ENCODE peak calls at places on chromosomes 16 and 17, in eight cellular contexts. T, W, F, J, Y, X, Z and K are unnamed samples.

GRCh38 chr16:69114346-69114975 is 9.0 kb downstream of the HAS3 start:
- DNase-seq in T (no peak), J (no peak), X (no peak), F (no peak), W (no peak), Z (no peak), Y (no peak), K (no peak)

GRCh38 chr17:57270801-57271245 is 14.5 kb downstream of the MSI2 start:
- DNase-seq in X (no peak), T (no peak), W (no peak), Z (no peak), J (no peak), Y (no peak), F (no peak), K (no peak)

GRCh38 chr17:62565817-62566216 is 61.7 kb upstream of the MRC2 start:
- DNase-seq in Z (peak), W (no peak), J (no peak), X (peak), T (peak), Y (peak), F (no peak), K (peak)

GRCh38 chr17:76248013-76248782 is 7.9 kb upstream of the RNF157 start:
- DNase-seq in J (no peak), Z (no peak), Y (peak), F (peak), X (no peak), W (no peak), T (no peak), K (no peak)

GRCh38 chr17:83196088-83196765 is 116.8 kb downstream of the METRNL start:
- DNase-seq in W (no peak), J (no peak), Z (peak), X (no peak), T (peak), Y (no peak), F (no peak), K (no peak)

GRCh38 chr17:49360796-49361128 is 1.3 kb downstream of the ZNF652 start:
- DNase-seq in W (no peak), F (no peak), T (peak), Z (no peak), Y (no peak), J (peak), X (no peak), K (no peak)

GRCh38 chr17:50356418-50356817 is 10.5 kb downstream of the XYLT2 start:
- DNase-seq in Z (no peak), W (no peak), X (no peak), T (no peak), Y (no peak), J (no peak), F (no peak), K (no peak)

GRCh38 chr17:3012926-3013581 is 50.4 kb downstream of the OR1D5 start:
- DNase-seq in T (peak), Z (peak), Y (peak), F (peak), J (peak), X (peak), W (peak), K (peak)

GRCh38 chr17:61208301-61209098 is 191.1 kb upstream of the TBX2 start:
- DNase-seq in Y (no peak), J (no peak), W (no peak), Z (no peak), X (no peak), F (no peak), T (peak), K (peak)

GRCh38 chr16:67537270-67537635 is 8.6 kb downstream of the RIPOR1 start:
- DNase-seq in W (no peak), Z (peak), J (peak), F (no peak), Y (no peak), X (no peak), T (peak), K (peak)

GRCh38 chr16:4945560-4946502 is 8.9 kb upstream of the PPL start:
- DNase-seq in X (peak), F (no peak), Z (no peak), W (no peak), Y (peak), T (no peak), J (peak), K (peak)

GRCh38 chr16:88057656-88058055 is 106.4 kb downstream of the BANP start:
- DNase-seq in Y (no peak), F (no peak), T (no peak), J (no peak), Z (no peak), W (no peak), X (no peak), K (no peak)

GRCh38 chr16:2233872-2234812 is 2.1 kb upstream of the DNASE1L2 start:
- DNase-seq in F (no peak), J (no peak), Z (no peak), W (no peak), T (no peak), Y (no peak), X (no peak), K (no peak)

GRCh38 chr16:53893731-53894435 is 189.9 kb downstream of the FTO start:
- DNase-seq in W (no peak), Z (peak), F (no peak), Y (peak), T (peak), X (peak), J (no peak), K (peak)

GRCh38 chr17:1182831-1183578 is 3.2 kb upstream of the ABR start:
- DNase-seq in Y (no peak), T (no peak), F (no peak), X (no peak), W (no peak), Z (no peak), J (no peak), K (no peak)

GRCh38 chr16:26795184-26795583 is 271.5 kb upstream of the C16orf82 start:
- DNase-seq in Z (no peak), T (no peak), J (no peak), Y (no peak), W (no peak), F (peak), X (no peak), K (no peak)

GRCh38 chr16:1688807-1689560 is 10.9 kb downstream of the JPT2 start:
- DNase-seq in Z (peak), W (peak), T (no peak), X (peak), Y (peak), J (peak), F (no peak), K (peak)

GRCh38 chr17:64972611-64973010 is 53.3 kb upstream of the LRRC37A3 start:
- DNase-seq in F (no peak), T (no peak), X (no peak), W (no peak), Y (no peak), Z (no peak), J (no peak), K (no peak)

GRCh38 chr17:61402978-61403845 is 3.6 kb downstream of the TBX2 start:
- DNase-seq in Y (no peak), J (no peak), W (no peak), F (no peak), T (peak), X (no peak), Z (no peak), K (peak)

GRCh38 chr17:15334266-15334665 is 7.1 kb downstream of the TEKT3 start:
- DNase-seq in Y (peak), Z (no peak), T (no peak), W (no peak), J (no peak), X (no peak), F (no peak), K (peak)

GRCh38 chr17:260031-260791 is 78.8 kb upstream of the DOC2B start:
- DNase-seq in T (no peak), Z (no peak), X (no peak), Y (no peak), J (no peak), W (no peak), F (peak), K (no peak)

GRCh38 chr16:84660973-84661372 is 12.7 kb downstream of the KLHL36 start:
- DNase-seq in Z (peak), J (no peak), W (no peak), T (no peak), X (no peak), F (no peak), Y (no peak), K (no peak)

GRCh38 chr16:2152695-2153506 is 2.7 kb upstream of the TRAF7 start:
- DNase-seq in J (peak), W (peak), Z (peak), T (no peak), Y (peak), F (peak), X (peak), K (no peak)

GRCh38 chr17:28967240-28968135 is 16.2 kb upstream of the PHF12 start:
- DNase-seq in Z (peak), T (no peak), J (no peak), W (no peak), F (peak), Y (no peak), X (no peak), K (no peak)

GRCh38 chr16:22191966-22192260 is 14.2 kb upstream of the EEF2K start:
- DNase-seq in T (peak), F (peak), X (peak), W (peak), Z (no peak), Y (no peak), J (no peak), K (no peak)

GRCh38 chr17:58156839-58157803 is 8.9 kb downstream of the OR4D1 start:
- DNase-seq in F (no peak), Y (no peak), J (no peak), X (peak), W (no peak), Z (peak), T (no peak), K (peak)

GRCh38 chr17:63382136-63382535 is 64.0 kb downstream of the CYB561 start:
- DNase-seq in J (no peak), Z (peak), X (no peak), W (no peak), T (no peak), F (no peak), Y (no peak), K (peak)

GRCh38 chr17:73480740-73481139 is 163.5 kb downstream of the SDK2 start:
- DNase-seq in Z (no peak), X (no peak), J (no peak), W (no peak), Y (no peak), F (no peak), T (no peak), K (no peak)

GRCh38 chr17:61279476-61280145 is 120.0 kb upstream of the TBX2 start:
- DNase-seq in W (no peak), F (no peak), Y (no peak), Z (peak), J (no peak), T (peak), X (no peak), K (peak)

GRCh38 chr16:85595299-85595661 is 17.8 kb upstream of the GSE1 start:
- DNase-seq in F (no peak), W (no peak), Y (no peak), T (no peak), J (no peak), Z (no peak), X (no peak), K (no peak)

GRCh38 chr16:71384073-71384724 is 25.7 kb downstream of the CALB2 start:
- DNase-seq in J (no peak), Z (no peak), X (no peak), W (no peak), T (no peak), Y (no peak), F (no peak), K (no peak)

GRCh38 chr16:4679854-4680636 is 13.3 kb upstream of the NUDT16L1 start:
- DNase-seq in F (no peak), J (peak), X (peak), Y (peak), T (peak), W (no peak), Z (peak), K (no peak)

GRCh38 chr17:5921919-5922318 is 148.3 kb upstream of the WSCD1 start:
- DNase-seq in W (no peak), Z (peak), J (no peak), Y (peak), T (no peak), F (no peak), X (peak), K (peak)

GRCh38 chr16:11147033-11147848 is 108.8 kb downstream of the SOCS1 start:
- DNase-seq in X (no peak), T (no peak), W (no peak), Z (no peak), J (no peak), Y (no peak), F (no peak), K (no peak)

GRCh38 chr17:69710926-69711325 is 296.4 kb downstream of the MAP2K6 start:
- DNase-seq in Y (peak), W (no peak), Z (no peak), J (no peak), T (peak), X (peak), F (no peak), K (no peak)

GRCh38 chr16:71185366-71185765 is 45.2 kb downstream of the HYDIN start:
- DNase-seq in X (no peak), Z (peak), Y (peak), F (no peak), T (peak), W (no peak), J (no peak), K (no peak)

GRCh38 chr17:42674755-42675347 is 1.9 kb downstream of the PLEKHH3 start:
- DNase-seq in Z (no peak), Y (no peak), J (no peak), W (no peak), X (no peak), T (no peak), F (peak), K (no peak)

GRCh38 chr17:78416791-78417530 is 38.5 kb downstream of the PGS1 start:
- DNase-seq in Y (no peak), Z (no peak), T (no peak), F (no peak), X (no peak), W (no peak), J (no peak), K (peak)

GRCh38 chr16:88899901-88900648 is 33.6 kb upstream of the PABPN1L start:
- DNase-seq in Y (no peak), F (no peak), T (no peak), J (no peak), Z (no peak), X (no peak), W (no peak), K (no peak)

DNA sequence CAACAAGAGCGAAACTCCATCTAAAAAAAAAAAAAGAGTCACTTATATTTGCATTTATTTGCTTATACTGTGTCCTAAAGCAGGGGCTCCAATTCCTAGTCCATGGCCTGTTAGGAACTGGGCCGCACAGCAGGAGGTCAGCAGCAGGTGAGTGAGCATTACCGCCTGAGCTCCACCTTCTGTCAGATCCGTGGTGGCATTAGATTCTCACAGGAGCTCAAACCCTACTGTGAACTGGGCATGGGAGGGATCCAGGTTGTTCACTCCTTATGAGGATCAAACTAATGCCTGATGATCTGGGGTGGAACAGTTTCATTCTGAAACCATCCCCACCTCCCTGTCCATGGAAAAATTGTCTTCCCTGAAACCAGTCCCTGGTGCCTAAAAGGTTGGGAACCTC is 24.9 kb downstream of the ITGB3 start:
- DNase-seq in X (no peak), W (no peak), F (no peak), J (no peak), Y (no peak), T (no peak), Z (no peak), K (no peak)
- H3K4me2 ChIP-seq in X (peak), W (no peak), F (peak), J (peak), Y (peak), T (no peak), Z (no peak), K (no peak)

GRCh38 chr17:53979991-53980390 is 157.3 kb downstream of the KIF2B start:
- DNase-seq in Y (no peak), J (no peak), T (no peak), F (no peak), Z (no peak), X (no peak), W (no peak), K (no peak)
- H3K4me2 ChIP-seq in Y (no peak), J (no peak), T (no peak), F (no peak), Z (no peak), X (no peak), W (no peak), K (no peak)

GRCh38 chr16:361341-361871 is 8.9 kb upstream of the AXIN1 start:
- DNase-seq in T (no peak), X (no peak), W (no peak), Y (no peak), Z (no peak), J (no peak), F (no peak), K (no peak)
- H3K4me2 ChIP-seq in T (no peak), X (no peak), W (peak), Y (no peak), Z (no peak), J (no peak), F (no peak), K (no peak)

GRCh38 chr16:46884513-46885293 is 541 bp downstream of the GPT2 start:
- DNase-seq in J (no peak), T (peak), F (peak), Y (no peak), X (peak), Z (peak), W (no peak), K (peak)

GRCh38 chr16:46883690-46884512 is at the start of gene GPT2:
- DNase-seq in Z (peak), F (peak), Y (peak), W (peak), X (peak), J (peak), T (peak), K (peak)

GRCh38 chr16:46882940-46883307 is 1.2 kb upstream of the GPT2 start:
- DNase-seq in W (peak), T (no peak), Y (no peak), J (no peak), Z (no peak), X (no peak), F (no peak), K (no peak)

GRCh38 chr16:46883353-46883689 is 841 bp upstream of the GPT2 start:
- DNase-seq in J (peak), Z (no peak), W (peak), X (no peak), T (no peak), F (no peak), Y (no peak), K (no peak)

GRCh38 chr16:46882304-46882939 is 1.7 kb upstream of the GPT2 start:
- DNase-seq in X (no peak), J (no peak), Y (no peak), F (no peak), T (no peak), W (peak), Z (no peak), K (no peak)
- H3K4me2 ChIP-seq in X (no peak), J (peak), Y (no peak), F (no peak), T (no peak), W (peak), Z (no peak), K (no peak)

GRCh38 chr16:76885776-76886175 is 305.2 kb upstream of the MON1B start:
- DNase-seq in J (no peak), T (no peak), W (no peak), F (no peak), Z (no peak), Y (no peak), X (no peak), K (no peak)
- H3K4me2 ChIP-seq in J (no peak), T (no peak), W (no peak), F (no peak), Z (no peak), Y (no peak), X (no peak), K (no peak)

GRCh38 chr17:10428781-10429180 is 7.0 kb upstream of the MYH8 start:
- DNase-seq in T (no peak), W (no peak), X (no peak), J (no peak), Z (no peak), F (no peak), Y (no peak), K (no peak)
- H3K4me2 ChIP-seq in T (no peak), W (no peak), X (no peak), J (no peak), Z (no peak), F (no peak), Y (no peak), K (no peak)

GRCh38 chr17:75105269-75106080 is 4.3 kb upstream of the ARMC7 start:
- DNase-seq in X (no peak), F (peak), Y (peak), Z (peak), W (peak), J (peak), T (peak), K (peak)
- H3K4me2 ChIP-seq in X (no peak), F (no peak), Y (peak), Z (no peak), W (no peak), J (no peak), T (no peak), K (no peak)

DNA sequence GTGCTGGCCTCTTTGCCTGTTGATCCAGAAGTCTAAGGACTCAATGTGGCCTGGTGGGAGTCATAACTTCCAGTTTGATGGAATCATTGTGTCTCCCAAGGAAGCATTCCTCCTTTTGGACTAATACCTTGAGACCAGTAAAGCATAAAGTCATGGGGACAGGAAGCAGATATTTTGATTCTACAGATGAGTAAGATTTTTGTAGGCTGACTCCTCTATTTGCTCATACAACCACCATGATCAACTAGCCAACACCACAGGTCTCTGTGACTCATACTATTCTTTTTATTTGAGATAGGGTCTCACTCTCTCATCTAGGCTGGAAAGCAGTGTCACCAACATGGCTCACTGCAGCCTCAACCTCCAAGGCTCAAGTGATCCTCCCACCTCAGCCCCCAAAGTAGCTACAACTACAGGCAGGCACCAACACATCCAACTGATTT is 6.2 kb downstream of the MT2A start:
- DNase-seq in Y (peak), J (no peak), W (peak), T (peak), X (peak), F (no peak), Z (peak), K (peak)
- H3K4me2 ChIP-seq in Y (peak), J (peak), W (no peak), T (peak), X (peak), F (no peak), Z (no peak), K (no peak)

GRCh38 chr17:16911141-16911937 is 60.6 kb downstream of the TNFRSF13B start:
- DNase-seq in T (no peak), X (no peak), J (no peak), F (peak), Z (peak), Y (no peak), W (no peak), K (no peak)
- H3K4me2 ChIP-seq in T (no peak), X (no peak), J (no peak), F (no peak), Z (no peak), Y (no peak), W (no peak), K (no peak)